ENCODE peak calls at places on chromosomes 16 and 17, in four cellular contexts. V is stomach; K is CD4-positive, alpha-beta T cell; A is B cell. H is an unnamed sample.

GRCh38 chr17:31458829-31459228 is 67.4 kb downstream of the RAB11FIP4 start:
- DNase-seq in V (no peak), K (no peak), A (no peak), H (no peak)

GRCh38 chr16:89636663-89637062 is 20.8 kb downstream of the CHMP1A start:
- DNase-seq in V (no peak), K (no peak), A (no peak), H (no peak)

GRCh38 chr16:54331241-54332002 is 44.8 kb upstream of the IRX3 start:
- DNase-seq in V (no peak), K (no peak), A (no peak), H (no peak)

GRCh38 chr16:17358846-17359245 is 111.9 kb downstream of the XYLT1 start:
- DNase-seq in V (no peak), K (no peak), A (no peak), H (no peak)

GRCh38 chr17:21397341-21398050 is 21.3 kb downstream of the KCNJ12 start:
- DNase-seq in V (no peak), K (no peak), A (no peak), H (no peak)

GRCh38 chr16:14455577-14455976 is 174.5 kb downstream of the PARN start:
- DNase-seq in V (no peak), K (no peak), A (no peak), H (no peak)

GRCh38 chr16:83040174-83040573 is 413.4 kb downstream of the CDH13 start:
- DNase-seq in V (no peak), K (no peak), A (no peak), H (no peak)

GRCh38 chr17:81422776-81423697 is 27.8 kb downstream of the BAHCC1 start:
- DNase-seq in V (peak), K (no peak), A (no peak), H (peak)

GRCh38 chr17:42414782-42415409 is 8.2 kb downstream of the CAVIN1 start:
- DNase-seq in V (no peak), K (peak), A (no peak), H (peak)

GRCh38 chr17:30954046-30954805 is 16.6 kb upstream of the RNF135 start:
- DNase-seq in V (no peak), K (no peak), A (no peak), H (peak)

GRCh38 chr16:87914326-87914725 is 22.0 kb downstream of the CA5A start:
- DNase-seq in V (no peak), K (no peak), A (no peak), H (no peak)

GRCh38 chr17:81209141-81209540 is 13.6 kb downstream of the CEP131 start:
- DNase-seq in V (no peak), K (no peak), A (no peak), H (no peak)

GRCh38 chr16:58393138-58393504 is 850 bp downstream of the GINS3 start:
- DNase-seq in V (no peak), K (no peak), A (no peak), H (no peak)

GRCh38 chr17:50184611-50185398 is 16.6 kb downstream of the COL1A1 start:
- DNase-seq in V (no peak), K (no peak), A (no peak), H (peak)

GRCh38 chr17:81566461-81567126 is 14.4 kb upstream of the FAAP100 start:
- DNase-seq in V (peak), K (no peak), A (no peak), H (no peak)

DNA sequence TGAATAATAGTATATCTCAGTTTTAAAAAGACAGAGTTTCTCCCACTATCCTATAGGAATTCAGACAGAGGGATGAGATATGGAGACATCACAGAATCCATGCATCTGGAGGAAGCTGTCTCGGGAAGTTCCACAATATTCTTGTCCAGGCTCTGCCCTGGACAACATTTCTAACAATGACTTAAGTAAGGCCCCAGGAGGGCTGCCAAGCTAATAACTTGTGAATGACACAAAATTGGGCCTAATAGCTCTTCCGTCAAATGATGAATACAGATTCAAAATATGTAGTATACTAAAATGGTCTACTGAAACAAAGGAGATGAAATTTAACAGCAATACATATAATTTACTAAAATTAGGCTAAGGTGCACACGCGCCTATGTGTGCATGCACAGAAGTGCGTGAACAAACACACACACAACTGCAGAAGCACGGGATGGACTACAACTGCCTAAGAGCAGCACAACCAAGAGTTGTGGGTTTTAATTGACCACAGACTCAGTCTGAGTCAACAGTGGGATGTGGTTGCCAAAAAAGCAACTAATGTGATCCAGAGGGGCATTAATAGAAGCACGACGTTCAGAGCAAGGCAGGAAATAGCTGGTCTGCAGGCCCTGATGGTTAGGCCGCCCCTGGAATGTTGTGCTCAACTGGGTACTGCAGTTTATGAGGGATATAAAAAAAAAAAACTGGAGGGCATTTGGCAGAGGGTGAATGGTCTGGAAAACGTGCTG is 26.3 kb upstream of the HS3ST2 start:
- DNase-seq in V (no peak), K (no peak), A (no peak), H (no peak)
- TF ChIP-seq CTCF in V (no peak), K (no peak), A (no peak), H (no peak)

GRCh38 chr17:47635734-47636133 is 14.0 kb upstream of the KPNB1 start:
- DNase-seq in V (no peak), K (no peak), A (no peak), H (no peak)
- TF ChIP-seq CTCF in V (no peak), K (no peak), A (no peak), H (no peak)

DNA sequence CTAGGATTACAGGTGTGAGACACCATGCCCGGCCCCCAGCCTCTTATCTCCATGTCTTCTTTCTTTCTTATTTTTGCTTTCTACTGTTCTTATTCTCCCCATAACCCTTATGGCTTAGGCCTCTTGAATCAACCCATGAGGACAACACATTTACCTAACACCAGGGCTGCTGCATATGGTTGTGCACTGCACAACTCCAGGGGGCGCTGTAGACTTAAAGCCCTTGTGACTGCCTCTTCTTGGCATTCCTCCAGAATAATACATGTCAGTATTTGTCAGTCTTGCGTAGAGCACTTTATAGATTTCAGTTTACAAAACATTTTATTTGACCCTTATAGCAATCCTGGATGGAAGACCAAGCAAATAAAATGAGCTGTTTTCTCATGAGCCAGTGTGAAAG is 225.0 kb upstream of the SALL1 start:
- DNase-seq in V (no peak), K (no peak), A (no peak), H (no peak)
- TF ChIP-seq CTCF in V (no peak), K (no peak), A (no peak), H (no peak)

GRCh38 chr17:73584987-73585386 is 59.3 kb downstream of the SDK2 start:
- DNase-seq in V (no peak), K (no peak), A (no peak), H (no peak)

GRCh38 chr17:73586921-73587680 is 57.1 kb downstream of the SDK2 start:
- DNase-seq in V (no peak), K (no peak), A (no peak), H (no peak)

GRCh38 chr17:73584049-73584448 is 60.2 kb downstream of the SDK2 start:
- DNase-seq in V (no peak), K (no peak), A (no peak), H (no peak)

GRCh38 chr17:73586153-73586906 is 57.9 kb downstream of the SDK2 start:
- DNase-seq in V (no peak), K (no peak), A (no peak), H (no peak)

GRCh38 chr17:73585583-73585982 is 58.7 kb downstream of the SDK2 start:
- DNase-seq in V (no peak), K (no peak), A (no peak), H (no peak)
- TF ChIP-seq CTCF in V (no peak), K (no peak), A (peak), H (no peak)

GRCh38 chr16:22103371-22103890 is 11.1 kb downstream of the VWA3A start:
- DNase-seq in V (no peak), K (no peak), A (no peak), H (no peak)

GRCh38 chr16:22098538-22099255 is 6.4 kb downstream of the VWA3A start:
- DNase-seq in V (no peak), K (no peak), A (no peak), H (no peak)

GRCh38 chr16:22093952-22094351 is 1.6 kb downstream of the VWA3A start:
- DNase-seq in V (no peak), K (no peak), A (no peak), H (no peak)

GRCh38 chr16:22099256-22099975 is 7.1 kb downstream of the VWA3A start:
- DNase-seq in V (no peak), K (no peak), A (no peak), H (no peak)
- TF ChIP-seq CTCF in V (no peak), K (peak), A (peak), H (no peak)

DNA sequence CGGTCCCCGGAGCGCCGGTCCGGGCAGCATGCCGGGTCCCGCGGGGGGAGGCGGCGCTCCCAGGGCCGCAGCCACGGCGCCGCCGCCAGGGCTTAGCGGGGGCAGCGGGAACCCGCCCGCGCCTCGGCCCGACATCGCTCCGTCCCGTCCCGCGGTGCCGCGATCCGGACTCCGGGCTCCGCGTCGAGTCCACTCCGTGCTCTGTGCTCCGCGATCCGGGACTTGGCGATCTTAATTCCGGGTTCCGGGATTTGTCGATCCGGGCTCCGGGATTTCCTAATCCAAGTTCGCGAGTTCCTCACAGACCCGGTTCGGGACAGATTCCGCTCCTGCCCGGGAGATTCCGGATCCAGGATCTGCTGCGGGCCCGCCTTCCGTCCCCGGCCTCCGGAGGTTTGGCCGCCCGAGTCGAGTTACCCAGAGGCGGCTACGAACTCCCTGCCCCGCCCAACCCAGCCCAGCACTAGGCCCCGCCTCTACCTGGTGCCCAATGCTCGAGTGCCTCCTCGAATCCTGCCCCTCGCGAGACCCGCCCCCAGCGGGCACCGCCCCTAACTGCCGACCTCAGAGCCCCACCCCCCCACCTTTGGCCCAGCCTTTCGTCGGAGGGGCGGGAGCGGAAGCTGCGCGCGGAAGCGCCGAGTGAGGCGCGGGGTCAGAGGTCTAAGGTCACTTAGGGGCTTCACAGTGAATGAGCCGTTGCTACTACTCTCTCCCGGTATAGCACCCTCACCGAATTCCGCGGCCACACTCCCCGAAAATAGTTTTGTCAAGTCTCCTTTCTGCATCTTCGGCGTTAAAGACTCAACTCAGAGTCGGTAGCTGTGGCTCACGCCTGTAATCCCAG is at the start of gene SMARCD2:
- DNase-seq in V (peak), K (peak), A (peak), H (peak)
- TF ChIP-seq CTCF in V (no peak), K (no peak), A (no peak), H (no peak)

GRCh38 chr16:12468552-12468951 is 335.1 kb downstream of the CPPED1 start:
- DNase-seq in V (no peak), K (no peak), A (no peak), H (no peak)
- TF ChIP-seq CTCF in V (no peak), K (no peak), A (no peak), H (no peak)

H was measured in lower lobe of right lung.